ENCODE peak calls at places on chromosomes 13 and 19, in four cellular contexts. H is AG09309, T is cardiac fibroblast, V is adrenal gland. S is an unnamed sample.
A peak's percentile ranks its signal among the peaks of the same experiment; 100 is the strongest.

GRCh38 chr19:17337675-17338439 is 504 bp downstream of the GTPBP3 start:
- DNase-seq in H (no peak), T (peak; percentile 22), V (peak; percentile 42), S (no peak)

GRCh38 chr19:50378863-50379236 is 2.6 kb downstream of the NR1H2 start:
- DNase-seq in H (no peak), T (no peak), V (no peak), S (no peak)

GRCh38 chr13:95477187-95477586 is 75.3 kb upstream of the CLDN10 start:
- DNase-seq in H (no peak), T (no peak), V (no peak), S (no peak)

GRCh38 chr19:38073806-38074685 is 150.0 kb downstream of the DPF1 start:
- DNase-seq in H (no peak), T (no peak), V (no peak), S (no peak)

GRCh38 chr13:31073859-31074718 is 87.6 kb downstream of the HSPH1 start:
- DNase-seq in H (no peak), T (peak; percentile 50), V (no peak), S (peak; percentile 66)

GRCh38 chr19:43482193-43482592 is 16.8 kb upstream of the LYPD3 start:
- DNase-seq in H (no peak), T (no peak), V (no peak), S (no peak)

GRCh38 chr13:30738946-30739528 is 3.7 kb downstream of the ALOX5AP start:
- DNase-seq in H (no peak), T (no peak), V (no peak), S (no peak)

GRCh38 chr19:46697142-46697960 is 19.6 kb downstream of the PRKD2 start:
- DNase-seq in H (no peak), T (peak; percentile 67), V (peak; percentile 89), S (no peak)

GRCh38 chr13:43805681-43806128 is 18.9 kb upstream of the ENOX1 start:
- DNase-seq in H (no peak), T (peak; percentile 41), V (no peak), S (peak; percentile 69)

GRCh38 chr19:18029617-18030338 is 21.8 kb downstream of the ARRDC2 start:
- DNase-seq in H (no peak), T (peak; percentile 57), V (peak; percentile 91), S (no peak)

GRCh38 chr19:19171821-19172532 is 1.9 kb upstream of the MEF2B start:
- DNase-seq in H (no peak), T (peak; percentile 46), V (no peak), S (no peak)

GRCh38 chr13:84917252-84917878 is 881.9 kb downstream of the SLITRK6 start:
- DNase-seq in H (no peak), T (peak; percentile 17), V (no peak), S (no peak)

DNA sequence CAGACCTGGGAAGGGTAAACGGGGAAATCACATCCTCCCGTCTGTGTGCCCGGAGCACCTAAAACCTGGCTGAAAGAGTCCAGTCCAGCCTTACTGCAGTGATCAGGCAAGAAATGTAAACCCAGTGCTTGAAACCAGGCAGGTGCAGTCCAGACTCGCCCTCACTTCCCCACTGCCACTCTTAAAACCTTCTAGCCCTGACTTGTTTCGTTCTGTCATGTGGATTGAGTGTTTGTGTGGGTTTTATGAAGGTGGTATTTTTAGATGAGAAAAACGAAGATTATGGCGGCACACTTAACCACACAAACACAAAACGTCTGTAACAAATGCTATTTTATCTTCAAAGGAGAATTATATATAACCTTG is 836 bp upstream of the CKAP2 start:
- DNase-seq in H (no peak), T (no peak), V (no peak), S (peak; percentile 75)
- TF ChIP-seq CTCF in H (no peak), T (no peak), V (no peak), S (no peak)

GRCh38 chr13:113861433-113862030 is 2.3 kb downstream of the GAS6 start:
- DNase-seq in H (no peak), T (no peak), V (no peak), S (peak; percentile 59)

GRCh38 chr13:113862191-113862765 is 1.6 kb downstream of the GAS6 start:
- DNase-seq in H (no peak), T (no peak), V (no peak), S (peak; percentile 44)

GRCh38 chr13:113864303-113864890 is 521 bp upstream of the GAS6 start:
- DNase-seq in H (no peak), T (peak; percentile 18), V (no peak), S (no peak)

GRCh38 chr13:113862766-113863510 is 938 bp downstream of the GAS6 start:
- DNase-seq in H (no peak), T (peak; percentile 45), V (no peak), S (peak; percentile 34)

GRCh38 chr13:113863511-113864302 is at the start of gene GAS6:
- DNase-seq in H (no peak), T (peak; percentile 35), V (peak; percentile 52), S (peak; percentile 13)
- TF ChIP-seq CTCF in H (no peak), T (no peak), V (no peak), S (peak; percentile 30)

GRCh38 chr19:1863638-1864479 is 480 bp upstream of the KLF16 start:
- DNase-seq in H (peak; percentile 61), T (peak; percentile 94), V (peak; percentile 88), S (peak; percentile 77)
- TF ChIP-seq CTCF in H (no peak), T (no peak), V (no peak), S (no peak)

DNA sequence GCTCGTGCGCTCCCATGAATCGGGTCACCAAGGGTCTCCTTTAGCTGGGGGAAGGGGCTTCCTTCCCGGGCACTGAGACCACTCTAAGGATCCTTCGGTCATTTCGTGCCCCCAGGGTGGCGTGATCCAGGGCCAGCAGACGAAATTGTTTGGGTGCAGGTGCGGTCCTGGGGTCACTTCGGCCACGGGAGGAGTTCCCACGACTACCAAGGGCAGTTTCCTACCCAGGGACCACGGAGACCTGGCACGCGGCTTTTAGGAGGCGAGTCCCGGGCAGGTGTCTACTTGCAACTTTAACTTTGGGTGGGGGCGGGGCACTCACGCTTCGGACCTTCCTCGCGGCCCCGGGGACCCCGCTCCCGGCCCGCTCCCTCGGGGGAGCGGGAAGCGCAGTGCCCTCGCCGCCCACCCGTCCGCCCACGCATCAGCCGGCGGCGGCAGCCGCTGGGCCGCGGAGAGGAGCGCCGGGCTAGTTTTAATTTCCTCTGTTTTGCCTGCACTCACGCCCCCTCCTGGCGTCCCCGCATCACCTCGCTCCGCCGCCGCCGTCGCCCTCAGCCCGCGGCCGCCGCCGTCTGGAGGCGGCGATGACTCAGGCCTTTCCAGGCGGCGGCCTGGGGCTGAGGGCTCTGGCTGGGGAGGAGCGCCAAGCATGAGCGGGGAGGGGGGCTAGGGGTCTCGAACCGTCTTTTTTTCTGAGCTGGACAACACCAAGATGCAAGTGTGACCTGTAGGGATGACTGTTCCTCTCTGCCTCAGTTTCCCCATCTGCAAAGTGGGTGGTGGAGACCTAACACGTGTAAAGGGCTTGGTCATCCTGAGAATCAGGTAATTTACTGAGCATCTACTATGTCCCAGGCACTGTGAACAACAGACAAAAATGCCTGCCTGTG is 21.8 kb downstream of the OLFM2 start:
- DNase-seq in H (no peak), T (peak; percentile 83), V (peak; percentile 82), S (peak; percentile 38)
- TF ChIP-seq CTCF in H (peak; percentile 43), T (peak; percentile 26), V (peak; percentile 34), S (peak; percentile 93)

DNA sequence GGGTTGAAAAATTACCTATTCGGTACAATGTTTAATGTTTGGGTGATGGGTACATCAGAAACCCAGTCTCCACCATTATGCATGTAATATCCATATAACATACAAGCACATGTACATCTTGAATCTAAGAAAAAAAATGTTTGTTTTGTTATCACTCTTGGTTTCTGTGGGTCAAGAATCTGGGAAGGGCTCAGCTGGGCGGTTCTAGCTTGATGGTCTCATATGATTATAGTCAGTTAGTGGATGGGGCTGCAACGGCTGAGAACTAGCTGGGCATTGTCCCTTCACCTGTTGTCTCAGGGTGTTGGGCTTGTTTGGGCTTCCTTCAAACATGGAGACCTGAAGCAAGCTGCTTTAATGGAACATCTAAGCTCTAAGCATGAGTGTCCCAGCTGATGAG is 4.7 kb downstream of the ADGRE3 start:
- DNase-seq in H (no peak), T (no peak), V (no peak), S (no peak)
- TF ChIP-seq CTCF in H (no peak), T (no peak), V (no peak), S (no peak)

S was measured in foreskin keratinocyte.